ENCODE peak calls at places on chromosomes 12 and 14, in eight cellular contexts. F is right lobe of liver, M is uterus, B is WERI-Rb-1, O is fibroblast of pulmonary artery, S is fibroblast of the aortic adventitia, D is pancreas, U is progenitor cell of endocrine pancreas. C is an unnamed sample.

GRCh38 chr14:45332360-45332988 is 79.5 kb upstream of the MIS18BP1 start:
- DNase-seq in F (no peak), M (no peak), B (no peak), O (no peak), S (no peak), D (peak; percentile 46), U (no peak), C (no peak)

GRCh38 chr12:92973614-92974013 is 44.5 kb upstream of the EEA1 start:
- DNase-seq in F (no peak), M (no peak), B (no peak), O (peak; percentile 98), S (peak; percentile 93), D (no peak), U (no peak), C (no peak)

GRCh38 chr12:132150780-132151144 is 6.5 kb downstream of the NOC4L start:
- DNase-seq in F (no peak), M (no peak), B (no peak), O (no peak), S (no peak), D (no peak), U (peak; percentile 7), C (no peak)

GRCh38 chr12:95473947-95474817 is at the start of gene METAP2:
- DNase-seq in F (peak; percentile 98), M (peak; percentile 94), B (peak; percentile 97), O (peak; percentile 98), S (peak; percentile 96), D (peak; percentile 97), U (peak; percentile 91), C (peak; percentile 87)

GRCh38 chr14:96501383-96501745 is 818 bp upstream of the PAPOLA start:
- DNase-seq in F (no peak), M (no peak), B (no peak), O (no peak), S (no peak), D (no peak), U (no peak), C (no peak)

GRCh38 chr12:107451246-107451645 is 234.4 kb upstream of the PWP1 start:
- DNase-seq in F (no peak), M (no peak), B (no peak), O (no peak), S (no peak), D (no peak), U (no peak), C (no peak)

GRCh38 chr12:125652689-125653088 is 587.5 kb downstream of the AACS start:
- DNase-seq in F (no peak), M (no peak), B (no peak), O (no peak), S (no peak), D (no peak), U (no peak), C (no peak)

GRCh38 chr12:14774944-14775651 is 28.2 kb downstream of the WBP11 start:
- DNase-seq in F (peak; percentile 56), M (peak; percentile 53), B (no peak), O (peak; percentile 74), S (peak; percentile 80), D (peak; percentile 56), U (peak; percentile 27), C (peak; percentile 23)

GRCh38 chr14:90742709-90743108 is 73.5 kb downstream of the TTC7B start:
- DNase-seq in F (peak; percentile 25), M (no peak), B (no peak), O (no peak), S (peak; percentile 12), D (no peak), U (no peak), C (no peak)

GRCh38 chr12:40446385-40446784 is 221.6 kb downstream of the LRRK2 start:
- DNase-seq in F (no peak), M (no peak), B (no peak), O (peak; percentile 7), S (peak; percentile 31), D (no peak), U (no peak), C (no peak)

GRCh38 chr14:88518592-88519512 is 36.0 kb downstream of the PTPN21 start:
- DNase-seq in F (no peak), M (no peak), B (no peak), O (peak; percentile 54), S (peak; percentile 76), D (no peak), U (no peak), C (no peak)

GRCh38 chr14:77376380-77376770 is 519 bp downstream of the TMED8 start:
- DNase-seq in F (peak; percentile 53), M (peak; percentile 21), B (peak; percentile 23), O (no peak), S (peak; percentile 8), D (peak; percentile 22), U (no peak), C (no peak)

GRCh38 chr12:41228066-41228820 is 40.1 kb downstream of the PDZRN4 start:
- DNase-seq in F (no peak), M (no peak), B (no peak), O (no peak), S (no peak), D (no peak), U (no peak), C (no peak)

GRCh38 chr14:98321838-98322237 is 950.2 kb downstream of the BCL11B start:
- DNase-seq in F (no peak), M (no peak), B (no peak), O (no peak), S (no peak), D (no peak), U (no peak), C (no peak)

GRCh38 chr14:20415723-20416622 is 2.7 kb upstream of the TEP1 start:
- DNase-seq in F (no peak), M (no peak), B (peak; percentile 39), O (peak; percentile 75), S (peak; percentile 72), D (no peak), U (no peak), C (no peak)

GRCh38 chr12:46134852-46135251 is 134.0 kb downstream of the SLC38A1 start:
- DNase-seq in F (no peak), M (no peak), B (no peak), O (no peak), S (no peak), D (no peak), U (no peak), C (no peak)

GRCh38 chr12:46135750-46136149 is 133.1 kb downstream of the SLC38A1 start:
- DNase-seq in F (no peak), M (no peak), B (no peak), O (no peak), S (no peak), D (no peak), U (no peak), C (no peak)

GRCh38 chr12:46134205-46134811 is 134.5 kb downstream of the SLC38A1 start:
- DNase-seq in F (no peak), M (no peak), B (no peak), O (no peak), S (peak; percentile 17), D (no peak), U (no peak), C (no peak)

GRCh38 chr12:46133751-46134150 is 135.1 kb downstream of the SLC38A1 start:
- DNase-seq in F (no peak), M (no peak), B (no peak), O (peak; percentile 49), S (peak; percentile 27), D (no peak), U (no peak), C (no peak)

DNA sequence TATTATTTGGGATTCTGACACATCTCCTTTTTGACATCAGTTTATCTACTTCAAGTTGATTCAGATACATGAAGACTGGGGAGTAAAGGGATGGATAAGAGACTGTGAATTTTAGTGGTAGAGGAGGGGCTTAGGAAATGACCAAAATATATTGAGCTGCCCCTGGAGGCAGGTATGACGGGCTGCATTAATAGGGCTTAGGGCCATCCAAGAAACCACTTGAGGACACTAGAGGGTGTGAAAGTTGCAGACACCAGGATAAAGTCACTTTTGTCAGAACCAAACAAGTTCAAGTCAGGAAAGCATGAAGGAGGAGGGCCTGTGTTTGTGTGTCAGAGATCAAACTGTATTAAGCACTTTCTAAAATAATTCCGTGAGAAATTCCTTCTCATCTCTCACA is 137.1 kb downstream of the SLC38A1 start:
- DNase-seq in F (no peak), M (no peak), B (no peak), O (no peak), S (peak; percentile 10), D (no peak), U (no peak), C (no peak)
- TF ChIP-seq CTCF in F (no peak), M (no peak), B (peak; percentile 10), O (no peak), S (peak; percentile 17), D (no peak), U (peak; percentile 7), C (no peak)

GRCh38 chr12:90958995-90959394 is 4.0 kb upstream of the CCER1 start:
- DNase-seq in F (no peak), M (no peak), B (no peak), O (peak; percentile 54), S (peak; percentile 52), D (no peak), U (no peak), C (no peak)
- TF ChIP-seq CTCF in F (no peak), M (peak; percentile 35), B (no peak), O (peak; percentile 37), S (peak; percentile 28), D (no peak), U (no peak), C (no peak)

GRCh38 chr14:62162998-62163589 is 400.9 kb downstream of the SNAPC1 start:
- DNase-seq in F (no peak), M (no peak), B (peak; percentile 20), O (peak; percentile 67), S (peak; percentile 65), D (peak; percentile 15), U (peak; percentile 15), C (no peak)

DNA sequence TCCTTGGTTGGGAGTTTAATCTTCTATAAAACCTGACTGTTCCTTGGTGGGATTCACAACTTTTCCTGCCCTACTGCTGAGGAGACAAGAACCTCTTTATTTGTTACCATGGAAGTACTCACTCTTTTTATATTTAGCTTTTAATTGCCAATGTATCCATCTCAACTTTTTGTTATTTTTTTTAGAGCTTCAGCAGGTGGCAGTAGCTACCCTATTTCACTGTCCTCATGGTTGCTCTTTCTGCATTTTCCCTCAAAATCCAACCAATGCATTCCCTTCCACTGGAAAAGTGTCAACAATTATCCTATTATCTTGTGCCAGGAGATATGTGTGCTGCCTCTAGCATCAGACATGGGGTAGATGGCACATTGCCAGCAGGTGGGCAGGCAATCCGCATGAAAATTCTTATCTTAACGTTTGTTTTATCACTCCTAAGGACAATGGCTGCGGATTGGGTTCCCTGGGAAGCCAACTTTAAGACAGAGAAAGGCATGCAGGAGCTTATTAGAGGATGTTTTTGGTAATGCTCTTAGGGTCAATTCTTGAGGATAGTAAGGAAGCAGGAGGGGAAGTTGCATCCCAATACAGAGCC is 406.4 kb downstream of the SNAPC1 start:
- DNase-seq in F (no peak), M (no peak), B (no peak), O (no peak), S (peak; percentile 9), D (no peak), U (no peak), C (no peak)
- TF ChIP-seq CTCF in F (no peak), M (no peak), B (no peak), O (peak; percentile 13), S (peak; percentile 5), D (no peak), U (peak; percentile 17), C (no peak)

DNA sequence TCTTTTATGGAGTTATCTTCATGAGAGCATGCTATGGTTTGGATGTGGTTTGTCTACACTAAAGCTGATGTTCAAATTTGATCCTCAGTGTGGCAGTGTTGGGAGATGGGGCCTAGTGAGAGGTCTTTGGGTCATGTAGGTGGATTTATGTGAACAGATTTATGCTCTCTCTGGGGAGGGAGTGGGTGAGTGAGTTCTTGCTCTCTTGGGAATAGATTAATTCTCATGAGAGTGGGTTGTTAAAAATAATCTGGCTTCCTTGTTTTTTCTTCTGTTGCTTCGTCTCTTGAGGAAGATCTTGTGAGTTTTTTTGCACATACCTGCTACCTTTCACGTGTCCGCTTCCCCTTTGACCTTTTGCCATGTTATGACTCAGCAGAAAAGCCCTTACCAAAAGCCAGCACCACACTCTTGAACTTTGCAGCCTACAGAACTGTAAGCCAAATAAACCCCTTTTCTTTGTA is 20.5 kb downstream of the DERA start:
- DNase-seq in F (no peak), M (no peak), B (peak; percentile 21), O (no peak), S (no peak), D (no peak), U (no peak), C (no peak)
- TF ChIP-seq CTCF in F (peak; percentile 13), M (no peak), B (peak; percentile 10), O (peak; percentile 1), S (no peak), D (no peak), U (peak; percentile 5), C (no peak)

C was measured in omental fat pad.